ENCODE peak calls at places on chromosomes 4 and X, in five cellular contexts. L is CD8-positive, alpha-beta T cell; D is cardiac muscle cell; C is HCT116; G is K562. T is an unnamed sample.

GRCh38 chrX:13646154-13646549 is 6.8 kb upstream of the TCEANC start:
- DNase-seq in L (no peak), D (peak), C (peak), G (peak), T (peak)

GRCh38 chr4:83252782-83253405 is 31.7 kb downstream of the COQ2 start:
- DNase-seq in L (peak), D (peak), C (peak), G (peak), T (no peak)

GRCh38 chr4:20456416-20456815 is 204.7 kb downstream of the SLIT2 start:
- DNase-seq in L (no peak), D (no peak), C (no peak), G (no peak), T (no peak)

GRCh38 chrX:128891554-128891953 is 631.7 kb downstream of the SMARCA1 start:
- DNase-seq in L (no peak), D (no peak), C (no peak), G (no peak), T (no peak)

GRCh38 chr4:39976945-39977488 is 694 bp downstream of the PDS5A start:
- DNase-seq in L (peak), D (peak), C (no peak), G (no peak), T (no peak)

GRCh38 chr4:86453044-86453501 is 93.2 kb upstream of the MAPK10 start:
- DNase-seq in L (no peak), D (no peak), C (no peak), G (no peak), T (peak)

GRCh38 chrX:118495958-118496762 is 545 bp downstream of the DOCK11 start:
- DNase-seq in L (peak), D (no peak), C (no peak), G (peak), T (peak)

GRCh38 chrX:19888419-19888879 is 1.0 kb upstream of the SH3KBP1 start:
- DNase-seq in L (peak), D (peak), C (peak), G (peak), T (peak)

GRCh38 chr4:16867827-16868226 is 30.6 kb downstream of the LDB2 start:
- DNase-seq in L (no peak), D (no peak), C (no peak), G (no peak), T (no peak)

GRCh38 chrX:110442631-110443030 is 84.0 kb downstream of the RTL9 start:
- DNase-seq in L (no peak), D (peak), C (no peak), G (peak), T (no peak)

GRCh38 chr4:5338511-5338910 is 287.2 kb downstream of the STK32B start:
- DNase-seq in L (no peak), D (no peak), C (no peak), G (no peak), T (no peak)

GRCh38 chr4:39233783-39234182 is 51.5 kb downstream of the WDR19 start:
- DNase-seq in L (no peak), D (no peak), C (no peak), G (no peak), T (no peak)

GRCh38 chrX:129908636-129909035 is 2.7 kb downstream of the UTP14A start:
- DNase-seq in L (no peak), D (no peak), C (peak), G (no peak), T (no peak)

GRCh38 chr4:143300860-143301259 is 35.8 kb upstream of the GAB1 start:
- DNase-seq in L (no peak), D (no peak), C (no peak), G (no peak), T (no peak)

GRCh38 chrX:142089193-142089592 is 115.9 kb downstream of the MAGEC2 start:
- DNase-seq in L (no peak), D (peak), C (no peak), G (no peak), T (no peak)

GRCh38 chr4:168751263-168752225 is 254.7 kb downstream of the PALLD start:
- DNase-seq in L (no peak), D (no peak), C (no peak), G (no peak), T (no peak)

GRCh38 chrX:115642304-115642703 is 81.3 kb downstream of the PLS3 start:
- DNase-seq in L (no peak), D (peak), C (no peak), G (no peak), T (no peak)

GRCh38 chr4:102103368-102103767 is 241.9 kb downstream of the SLC39A8 start:
- DNase-seq in L (no peak), D (no peak), C (no peak), G (no peak), T (no peak)

GRCh38 chr4:105225500-105225899 is 78.8 kb downstream of the TET2 start:
- DNase-seq in L (no peak), D (no peak), C (no peak), G (no peak), T (no peak)

GRCh38 chr4:8707045-8707781 is 114.6 kb downstream of the CPZ start:
- DNase-seq in L (no peak), D (no peak), C (no peak), G (no peak), T (no peak)

GRCh38 chr4:149409186-149410056 is 406.2 kb downstream of the IQCM start:
- DNase-seq in L (no peak), D (no peak), C (peak), G (no peak), T (peak)

GRCh38 chr4:83115656-83116285 is 1.2 kb upstream of the PLAC8 start:
- DNase-seq in L (no peak), D (no peak), C (no peak), G (no peak), T (no peak)

GRCh38 chrX:103687073-103687695 is 685 bp upstream of the MORF4L2 start:
- DNase-seq in L (peak), D (peak), C (peak), G (peak), T (peak)

GRCh38 chr4:13481569-13481968 is 2.6 kb downstream of the RAB28 start:
- DNase-seq in L (no peak), D (no peak), C (no peak), G (peak), T (no peak)

GRCh38 chrX:9539611-9540387 is 74.9 kb downstream of the TBL1X start:
- DNase-seq in L (no peak), D (no peak), C (no peak), G (no peak), T (no peak)

GRCh38 chr4:174394915-174395314 is 111.2 kb downstream of the CEP44 start:
- DNase-seq in L (no peak), D (no peak), C (no peak), G (no peak), T (no peak)

GRCh38 chr4:171947389-171947788 is 134.2 kb downstream of the GALNTL6 start:
- DNase-seq in L (no peak), D (no peak), C (no peak), G (no peak), T (no peak)

GRCh38 chrX:41737065-41737464 is 13.1 kb downstream of the GPR82 start:
- DNase-seq in L (no peak), D (no peak), C (no peak), G (peak), T (no peak)

GRCh38 chr4:7843831-7844230 is 95.8 kb downstream of the AFAP1 start:
- DNase-seq in L (no peak), D (no peak), C (no peak), G (no peak), T (no peak)

GRCh38 chr4:1337376-1337831 is 9.6 kb upstream of the UVSSA start:
- DNase-seq in L (peak), D (no peak), C (peak), G (peak), T (no peak)

GRCh38 chrX:119758682-119759332 is 419 bp downstream of the SOWAHD start:
- DNase-seq in L (no peak), D (peak), C (no peak), G (peak), T (peak)

DNA sequence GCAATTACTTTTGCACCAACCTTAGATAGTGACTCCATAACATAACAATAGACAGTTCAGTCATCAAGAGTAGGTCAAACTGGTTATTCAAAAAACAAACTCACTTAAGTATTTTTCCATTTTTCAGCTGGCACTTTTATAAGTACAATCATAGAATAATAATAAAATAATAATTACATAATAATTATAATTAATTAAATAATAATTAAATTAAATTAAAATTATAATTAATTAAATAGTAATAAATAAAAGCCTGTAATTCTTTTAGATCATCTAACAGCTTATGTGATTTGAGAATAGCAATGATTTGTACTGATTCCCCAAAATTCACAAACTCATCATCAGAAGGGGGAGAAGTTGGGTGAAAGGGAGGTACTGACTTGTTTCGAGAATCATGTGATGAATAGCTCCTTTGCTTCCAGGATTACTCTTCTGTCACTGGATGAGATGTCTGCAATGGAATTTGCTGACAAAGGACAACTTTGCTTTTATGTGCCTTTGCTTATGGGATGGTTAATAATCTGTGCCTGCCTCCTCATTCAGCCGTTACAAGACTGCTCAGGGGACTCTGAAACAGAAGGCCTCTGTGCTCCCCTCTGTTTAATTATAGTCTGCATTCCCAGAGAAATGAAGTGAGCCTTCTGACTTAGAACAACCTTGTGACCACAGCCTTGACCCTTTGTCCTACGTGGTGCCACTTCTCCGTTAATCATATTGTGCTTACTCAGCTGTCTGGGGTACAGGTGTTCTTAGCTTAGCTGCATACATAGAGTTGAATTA is 104.7 kb upstream of the ENPEP start:
- DNase-seq in L (no peak), D (peak), C (no peak), G (no peak), T (no peak)
- H3K27ac ChIP-seq in L (no peak), D (no peak), C (no peak), G (no peak), T (no peak)

DNA sequence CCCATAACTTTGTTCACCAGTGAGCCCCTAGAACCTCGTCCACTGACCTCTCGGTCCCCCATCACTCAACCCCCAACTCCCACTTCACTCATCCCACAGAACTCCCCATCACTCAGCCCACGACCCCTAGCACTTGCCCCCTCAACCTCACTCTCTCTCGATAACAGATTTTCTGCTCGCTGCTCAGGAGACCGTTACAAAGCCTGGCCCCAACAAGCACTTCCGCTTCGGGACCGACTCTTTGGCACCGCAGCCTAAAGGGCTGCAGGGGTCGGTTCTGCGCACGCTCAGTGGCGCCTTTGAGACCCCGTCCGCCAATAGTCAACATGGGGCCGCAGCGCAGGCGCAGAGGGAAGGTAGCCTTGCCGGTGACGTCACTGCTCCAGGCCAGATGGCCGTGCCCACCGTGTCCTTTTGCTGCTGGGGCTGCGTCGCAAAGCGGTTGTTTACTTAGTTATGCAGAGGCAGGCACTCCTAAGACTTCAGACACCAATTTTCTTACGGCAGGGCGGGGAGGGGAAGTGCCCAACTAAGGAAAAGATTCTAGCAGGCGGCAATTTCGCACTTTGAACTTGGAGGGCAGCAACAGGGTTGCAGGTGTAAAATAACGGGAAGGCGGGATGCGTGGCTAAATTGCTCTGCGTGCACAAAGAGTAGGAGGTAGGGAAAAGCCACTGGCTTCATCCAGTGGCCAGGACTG is at the start of gene ZNF182:
- DNase-seq in L (peak), D (peak), C (peak), G (peak), T (peak)
- H3K27ac ChIP-seq in L (peak), D (peak), C (peak), G (peak), T (peak)

DNA sequence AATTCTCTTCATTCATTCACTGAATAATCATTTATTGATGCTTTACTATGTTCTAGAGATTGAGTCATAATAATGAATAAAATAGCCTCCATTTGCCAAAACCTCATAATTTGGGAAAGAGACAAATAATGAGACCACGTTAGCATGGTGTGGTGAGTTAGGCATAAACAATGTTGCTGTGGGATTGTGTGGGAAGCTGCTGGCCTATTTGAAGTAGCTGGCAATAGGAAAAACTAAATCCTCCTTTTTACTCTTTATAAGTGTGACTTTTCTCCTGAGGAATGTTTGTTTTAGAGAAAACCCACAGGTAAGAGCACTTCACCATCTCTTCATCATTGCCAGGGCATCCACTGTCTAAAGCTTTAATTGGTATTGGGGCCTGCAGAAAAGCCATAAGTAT is 95.3 kb downstream of the AREG start:
- DNase-seq in L (no peak), D (no peak), C (no peak), G (no peak), T (no peak)
- H3K27ac ChIP-seq in L (no peak), D (no peak), C (peak), G (no peak), T (no peak)

GRCh38 chr4:182862921-182863320 is 54.3 kb downstream of the DCTD start:
- DNase-seq in L (no peak), D (no peak), C (no peak), G (no peak), T (no peak)
- H3K27ac ChIP-seq in L (no peak), D (no peak), C (no peak), G (no peak), T (no peak)

DNA sequence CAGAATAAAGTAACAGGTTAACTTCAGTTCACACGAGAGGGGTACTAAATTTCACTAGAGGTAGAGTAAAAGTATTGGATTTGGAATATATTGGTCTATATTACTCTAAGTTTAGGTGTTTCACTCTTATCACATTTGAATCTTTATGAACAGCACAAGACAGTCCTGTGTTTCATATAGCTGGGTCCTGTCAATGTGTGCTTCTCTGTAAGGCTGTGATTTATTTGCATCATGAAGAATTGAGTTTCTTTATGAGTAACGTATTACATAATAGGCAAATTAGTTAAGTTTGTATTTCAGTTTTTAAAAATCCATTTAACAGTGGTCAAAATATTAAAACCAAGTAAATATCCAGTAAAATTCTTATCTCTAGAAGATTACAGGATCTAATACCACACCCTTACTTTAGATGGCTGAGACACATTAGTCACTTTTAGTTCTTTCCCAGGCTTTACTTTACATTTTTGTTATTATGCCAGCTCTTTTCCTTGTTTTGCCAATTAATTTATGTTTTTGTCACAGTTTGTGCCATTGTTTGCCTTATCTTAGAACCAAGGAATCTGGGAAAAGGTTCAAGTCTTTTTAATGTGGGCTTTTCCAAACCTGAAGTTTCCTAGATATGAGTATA is 32.1 kb downstream of the NUDT6 start:
- DNase-seq in L (no peak), D (no peak), C (no peak), G (no peak), T (no peak)
- H3K27ac ChIP-seq in L (no peak), D (no peak), C (no peak), G (no peak), T (peak)